ENCODE peak calls at places on chromosomes 2 and 18, in four cellular contexts. P, M, S and N are unnamed samples.

GRCh38 chr2:120765911-120766757 is 30.5 kb downstream of the GLI2 start:
- DNase-seq in S (peak), P (no peak), M (no peak), N (peak)

GRCh38 chr2:177314722-177315264 is 50.3 kb upstream of the NFE2L2 start:
- DNase-seq in S (no peak), M (no peak), P (no peak), N (no peak)

GRCh38 chr2:230783101-230783500 is 70.5 kb downstream of the CAB39 start:
- DNase-seq in M (no peak), S (no peak), P (no peak), N (no peak)

GRCh38 chr2:109594246-109594900 is 19.4 kb downstream of the SEPTIN10 start:
- DNase-seq in P (no peak), S (no peak), M (no peak), N (peak)

GRCh38 chr2:138202762-138203161 is 238.5 kb downstream of the HNMT start:
- DNase-seq in S (no peak), M (no peak), P (no peak), N (no peak)

GRCh38 chr2:97011977-97012569 is 25.7 kb upstream of the FAM178B start:
- DNase-seq in S (peak), P (no peak), M (peak), N (peak)

GRCh38 chr2:28342081-28342967 is 50.3 kb upstream of the FOSL2 start:
- DNase-seq in P (no peak), S (peak), M (no peak), N (peak)

GRCh38 chr2:100722125-100722524 is 97.8 kb upstream of the NPAS2 start:
- DNase-seq in P (no peak), M (no peak), S (no peak), N (no peak)

GRCh38 chr2:156473445-156473844 is 37.3 kb downstream of the GPD2 start:
- DNase-seq in M (no peak), S (no peak), P (no peak), N (no peak)

GRCh38 chr18:35564795-35565453 is 16.6 kb upstream of the GALNT1 start:
- DNase-seq in P (no peak), S (no peak), M (no peak), N (no peak)

GRCh38 chr2:136410673-136411072 is 292.7 kb upstream of the CXCR4 start:
- DNase-seq in M (no peak), S (no peak), P (no peak), N (no peak)

GRCh38 chr2:238989484-238989883 is 141.6 kb downstream of the TWIST2 start:
- DNase-seq in M (no peak), S (no peak), P (no peak), N (no peak)

GRCh38 chr2:33240178-33240577 is 236.3 kb upstream of the RASGRP3 start:
- DNase-seq in S (peak), P (no peak), M (no peak), N (peak)

GRCh38 chr2:150526006-150526405 is 38.5 kb upstream of the RND3 start:
- DNase-seq in P (no peak), M (no peak), S (no peak), N (no peak)

GRCh38 chr2:127664065-127664894 is 11.1 kb downstream of the LIMS2 start:
- DNase-seq in S (no peak), P (no peak), M (no peak), N (no peak)

GRCh38 chr2:219385958-219386520 is 1.7 kb downstream of the DNPEP start:
- DNase-seq in M (no peak), S (no peak), P (no peak), N (no peak)

GRCh38 chr2:25042321-25043240 is 705 bp downstream of the EFR3B start:
- DNase-seq in S (peak), M (no peak), P (no peak), N (peak)

GRCh38 chr2:237474511-237474911 is 12.5 kb upstream of the MLPH start:
- DNase-seq in S (no peak), M (no peak), P (no peak), N (peak)

GRCh38 chr18:34772887-34773286 is 62.8 kb downstream of the DTNA start:
- DNase-seq in M (no peak), S (peak), P (no peak), N (peak)

GRCh38 chr2:162749456-162749855 is 89.1 kb downstream of the KCNH7 start:
- DNase-seq in S (no peak), M (no peak), P (no peak), N (no peak)

GRCh38 chr2:239944706-239945551 is 80.2 kb downstream of the NDUFA10 start:
- DNase-seq in P (no peak), M (peak), S (peak), N (peak)

GRCh38 chr18:63578357-63578958 is 8.7 kb upstream of the SERPINB13 start:
- DNase-seq in M (peak), P (no peak), S (peak), N (peak)

GRCh38 chr2:95728878-95729511 is 137.2 kb downstream of the TRIM43 start:
- DNase-seq in S (peak), P (no peak), M (peak), N (peak)

GRCh38 chr2:163735692-163736432 is at the start of gene FIGN:
- DNase-seq in P (no peak), M (no peak), S (peak), N (peak)

GRCh38 chr18:60003610-60004185 is 103.9 kb downstream of the PMAIP1 start:
- DNase-seq in P (no peak), S (no peak), M (no peak), N (no peak)

GRCh38 chr2:72113847-72114692 is 33.6 kb downstream of the CYP26B1 start:
- DNase-seq in P (no peak), S (no peak), M (no peak), N (no peak)

GRCh38 chr2:9333591-9334171 is 89.6 kb downstream of the ITGB1BP1 start:
- DNase-seq in S (peak), M (no peak), P (no peak), N (peak)

GRCh38 chr18:3690682-3691066 is 240.7 kb downstream of the TGIF1 start:
- DNase-seq in S (no peak), M (no peak), P (no peak), N (peak)

GRCh38 chr18:8635087-8635486 is 25.9 kb downstream of the RAB12 start:
- DNase-seq in M (no peak), P (no peak), S (peak), N (peak)

GRCh38 chr2:236309669-236310029 is 45.4 kb upstream of the ASB18 start:
- DNase-seq in S (peak), M (no peak), P (no peak), N (no peak)

GRCh38 chr2:20141056-20141762 is 83.7 kb downstream of the SDC1 start:
- DNase-seq in M (no peak), S (peak), P (no peak), N (peak)

GRCh38 chr2:97726311-97727064 is 13.1 kb downstream of the ZAP70 start:
- DNase-seq in P (no peak), S (no peak), M (no peak), N (peak)

GRCh38 chr2:130864830-130865229 is 28.1 kb downstream of the ARHGEF4 start:
- DNase-seq in S (peak), M (no peak), P (no peak), N (peak)